ENCODE peak calls at places on chromosomes 3 and 15, in four cellular contexts. B, N, C and I are unnamed samples. For H3K4me1, the result is how much of the 10 kb centered on the place peaks cover.

GRCh38 chr3:16311960-16312451 is 47.0 kb downstream of the OXNAD1 start:
- DNase-seq in N (peak), B (no peak), C (peak), I (no peak)

GRCh38 chr3:140186421-140186920 is 251.5 kb downstream of the CLSTN2 start:
- DNase-seq in C (no peak), N (peak), B (no peak), I (peak)

GRCh38 chr3:179071161-179071568 is 444 bp downstream of the ZMAT3 start:
- DNase-seq in N (no peak), B (no peak), C (no peak), I (peak)

GRCh38 chr15:64092864-64093626 is 593 bp downstream of the CIAO2A start:
- DNase-seq in C (peak), B (peak), N (peak), I (peak)

GRCh38 chr3:64321747-64322146 is 96.5 kb upstream of the PRICKLE2 start:
- DNase-seq in C (no peak), B (peak), N (peak), I (no peak)

GRCh38 chr3:185309309-185309708 is 53.6 kb upstream of the MAP3K13 start:
- DNase-seq in N (no peak), B (no peak), C (no peak), I (no peak)

GRCh38 chr3:147846854-147847453 is 437.8 kb downstream of the ZIC1 start:
- DNase-seq in C (no peak), B (no peak), N (no peak), I (no peak)

GRCh38 chr3:23644741-23645140 is 161.0 kb upstream of the UBE2E1 start:
- DNase-seq in N (no peak), B (peak), C (no peak), I (no peak)

GRCh38 chr3:38960042-38960622 is 91.6 kb downstream of the SCN11A start:
- DNase-seq in C (no peak), N (no peak), B (no peak), I (no peak)

GRCh38 chr15:32117122-32117521 is 86.8 kb downstream of the CHRNA7 start:
- DNase-seq in N (no peak), B (no peak), C (no peak), I (no peak)

GRCh38 chr3:59895972-59896371 is 846.1 kb upstream of the CFAP20DC start:
- DNase-seq in C (no peak), N (no peak), B (no peak), I (no peak)

GRCh38 chr3:179811321-179812095 is 158.7 kb downstream of the USP13 start:
- DNase-seq in C (no peak), B (peak), N (peak), I (peak)

GRCh38 chr3:48194446-48195071 is 6.3 kb upstream of the CDC25A start:
- DNase-seq in N (peak), B (peak), C (no peak), I (peak)

GRCh38 chr3:131036986-131037385 is 10.3 kb downstream of the NEK11 start:
- DNase-seq in C (no peak), B (no peak), N (no peak), I (no peak)

GRCh38 chr3:15576475-15576874 is 24.9 kb downstream of the HACL1 start:
- DNase-seq in C (no peak), B (no peak), N (no peak), I (no peak)

GRCh38 chr3:193778676-193779075 is 185.7 kb downstream of the OPA1 start:
- DNase-seq in C (no peak), B (no peak), N (no peak), I (no peak)

GRCh38 chr15:75024102-75024636 is 779 bp downstream of the PPCDC start:
- DNase-seq in B (no peak), N (peak), C (no peak), I (no peak)

GRCh38 chr15:38414351-38414750 is 39.6 kb upstream of the FAM98B start:
- DNase-seq in B (peak), N (peak), C (no peak), I (no peak)

GRCh38 chr3:48599077-48599501 is 4.0 kb upstream of the COL7A1 start:
- DNase-seq in B (no peak), C (no peak), N (no peak), I (peak)

GRCh38 chr3:71172176-71172575 is 411.4 kb downstream of the FOXP1 start:
- DNase-seq in N (peak), B (no peak), C (no peak), I (no peak)

GRCh38 chr3:44516230-44516629 is 38.8 kb upstream of the ZNF445 start:
- DNase-seq in N (no peak), B (no peak), C (no peak), I (no peak)

GRCh38 chr3:139477710-139478640 is 1.7 kb upstream of the RBP2 start:
- DNase-seq in B (no peak), C (no peak), N (no peak), I (no peak)

GRCh38 chr3:78455737-78456136 is 1312.1 kb downstream of the ROBO1 start:
- DNase-seq in C (no peak), B (no peak), N (no peak), I (no peak)

GRCh38 chr15:89377842-89378698 is 43.4 kb upstream of the POLG start:
- DNase-seq in C (no peak), N (no peak), B (no peak), I (peak)

GRCh38 chr3:163622384-163622783 is 1455.9 kb downstream of the SI start:
- DNase-seq in B (peak), C (no peak), N (no peak), I (no peak)

GRCh38 chr15:39680868-39681267 is 100.0 kb downstream of the THBS1 start:
- DNase-seq in B (no peak), N (peak), C (no peak), I (no peak)

GRCh38 chr15:40310001-40310959 is 2.5 kb upstream of the PLCB2 start:
- DNase-seq in C (peak), B (no peak), N (peak), I (peak)

GRCh38 chr3:111851511-111851954 is 7.5 kb upstream of the PHLDB2 start:
- DNase-seq in C (no peak), B (no peak), N (peak), I (no peak)

GRCh38 chr15:72858205-72858604 is 74.6 kb upstream of the ADPGK start:
- DNase-seq in C (no peak), N (no peak), B (no peak), I (no peak)

GRCh38 chr3:81643721-81644120 is 117.7 kb downstream of the GBE1 start:
- DNase-seq in N (peak), C (no peak), B (no peak), I (no peak)

GRCh38 chr15:38688761-38689160 is 124.1 kb upstream of the RASGRP1 start:
- DNase-seq in B (no peak), C (peak), N (no peak), I (no peak)

GRCh38 chr15:99998661-99999101 is 265.4 kb upstream of the LYSMD4 start:
- DNase-seq in B (no peak), N (no peak), C (no peak), I (peak)

GRCh38 chr3:99562138-99562537 is 76.3 kb upstream of the COL8A1 start:
- DNase-seq in C (no peak), B (no peak), N (peak), I (no peak)

GRCh38 chr15:69308949-69309348 is 10.2 kb downstream of the PAQR5 start:
- DNase-seq in N (no peak), C (no peak), B (no peak), I (no peak)

GRCh38 chr3:135641771-135642170 is 323.8 kb upstream of the PPP2R3A start:
- DNase-seq in B (no peak), N (no peak), C (no peak), I (no peak)

GRCh38 chr15:78457101-78457500 is 19.1 kb downstream of the IREB2 start:
- DNase-seq in C (no peak), B (no peak), N (peak), I (peak)

GRCh38 chr3:50274371-50275104 is 4.3 kb upstream of the LSMEM2 start:
- DNase-seq in C (peak), N (peak), B (peak), I (no peak)

GRCh38 chr3:184688251-184688851 is 23.5 kb downstream of the MAGEF1 start:
- DNase-seq in C (no peak), B (no peak), N (peak), I (no peak)

GRCh38 chr3:165983284-165983683 is 146.1 kb upstream of the BCHE start:
- DNase-seq in B (no peak), N (no peak), C (no peak), I (no peak)

GRCh38 chr3:85576091-85576690 is 617.4 kb downstream of the CADM2 start:
- DNase-seq in B (peak), N (peak), C (peak), I (no peak)

GRCh38 chr15:60395276-60396011 is 2.3 kb downstream of the ANXA2 start:
- DNase-seq in C (no peak), B (no peak), N (no peak), I (no peak)
- H3K4me1 ChIP-seq in C (half or more), B (under half), N (under half), I (under half)

DNA sequence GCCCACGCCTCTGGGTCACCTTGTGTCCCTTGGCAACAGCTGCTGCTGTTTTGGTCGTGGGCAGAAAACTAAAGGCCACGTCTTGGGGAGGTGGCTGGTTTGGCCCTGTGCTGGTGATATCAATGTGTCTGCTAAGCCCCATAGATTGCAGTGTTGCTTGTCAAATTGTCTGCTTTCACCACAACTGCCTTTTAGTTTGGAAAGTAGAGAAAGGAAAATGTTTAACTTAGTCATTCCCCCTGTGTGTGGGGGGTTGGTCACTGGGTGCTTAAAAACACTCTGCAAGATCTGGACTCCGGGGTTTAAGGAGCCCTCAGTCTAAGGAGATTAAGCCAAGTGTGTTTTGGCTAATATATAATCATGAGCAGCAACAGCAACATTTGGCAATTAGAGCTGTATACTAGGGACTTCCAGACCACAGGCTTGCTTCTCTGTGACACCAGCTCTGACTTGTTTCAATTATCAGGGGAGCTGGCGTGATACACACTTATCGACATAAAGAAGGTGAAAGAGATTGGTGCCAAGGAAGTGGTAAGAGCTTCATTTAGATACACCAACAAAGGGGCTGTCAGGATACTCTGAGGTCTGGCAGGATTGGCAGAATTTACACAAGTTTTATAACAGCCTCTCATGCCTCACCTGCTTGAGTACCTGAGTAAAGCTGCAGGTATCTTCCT is 3.5 kb downstream of the SMAD3 start:
- DNase-seq in N (peak), B (no peak), C (no peak), I (no peak)
- H3K4me1 ChIP-seq in N (under half), B (under half), C (half or more), I (under half)

GRCh38 chr15:66404532-66404931 is 17.8 kb downstream of the MAP2K1 start:
- DNase-seq in B (peak), N (no peak), C (no peak), I (no peak)
- H3K4me1 ChIP-seq in B (under half), N (under half), C (under half), I (under half)

GRCh38 chr3:62602987-62603386 is 229.6 kb upstream of the FEZF2 start:
- DNase-seq in B (no peak), N (no peak), C (no peak), I (no peak)
- H3K4me1 ChIP-seq in B (under half), N (under half), C (under half), I (under half)

GRCh38 chr3:156474560-156475389 is 80.1 kb downstream of the SSR3 start:
- DNase-seq in B (no peak), C (no peak), N (peak), I (no peak)

GRCh38 chr3:156471431-156471830 is 83.5 kb downstream of the SSR3 start:
- DNase-seq in B (no peak), C (no peak), N (peak), I (no peak)

GRCh38 chr3:156469456-156469855 is 85.5 kb downstream of the SSR3 start:
- DNase-seq in B (no peak), N (no peak), C (no peak), I (no peak)

GRCh38 chr3:156473341-156473740 is 81.6 kb downstream of the SSR3 start:
- DNase-seq in C (no peak), B (no peak), N (no peak), I (no peak)

GRCh38 chr3:156472150-156472549 is 82.8 kb downstream of the SSR3 start:
- DNase-seq in N (no peak), B (no peak), C (peak), I (no peak)
- H3K4me1 ChIP-seq in N (under half), B (under half), C (under half), I (under half)

DNA sequence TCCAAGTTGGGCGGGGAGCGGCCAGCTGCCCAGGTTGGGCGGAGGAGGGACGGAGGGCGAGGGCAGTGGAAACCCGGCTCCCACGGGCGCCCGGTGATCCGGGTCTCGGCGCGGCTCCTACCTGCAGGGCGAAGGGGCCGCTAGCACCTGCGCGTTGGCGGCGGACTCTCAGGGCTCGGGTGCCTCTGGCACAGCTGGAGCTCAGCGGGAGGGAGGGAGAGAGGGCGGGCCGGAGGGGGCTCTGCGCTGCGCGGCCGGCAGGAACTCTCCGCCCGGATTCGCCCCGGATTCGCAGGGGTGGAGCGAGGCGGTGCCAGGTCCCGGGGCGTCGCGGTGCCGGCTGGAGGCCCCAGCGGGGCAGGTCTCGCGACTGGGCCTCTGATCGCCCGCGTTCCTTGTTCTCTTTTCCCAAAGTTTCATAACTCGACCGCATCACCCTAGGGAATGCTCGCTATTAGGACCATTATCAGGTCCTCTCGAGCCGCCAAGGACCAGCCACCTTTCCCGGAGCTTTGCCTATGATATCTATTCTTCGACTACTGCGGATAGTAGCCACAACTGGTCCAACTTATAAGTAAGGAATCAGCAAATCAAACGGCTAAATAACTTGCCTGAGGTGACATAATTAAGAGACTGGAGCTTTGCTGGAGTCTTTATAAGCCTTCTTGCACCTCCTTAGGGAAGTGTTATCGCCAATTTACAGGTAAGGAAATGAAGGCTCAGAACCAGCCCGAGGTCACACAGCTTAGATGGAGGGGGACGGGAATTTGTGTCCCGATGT is at the start of gene PLD1:
- DNase-seq in B (no peak), C (no peak), N (peak), I (peak)
- H3K4me1 ChIP-seq in B (under half), C (under half), N (under half), I (under half)

DNA sequence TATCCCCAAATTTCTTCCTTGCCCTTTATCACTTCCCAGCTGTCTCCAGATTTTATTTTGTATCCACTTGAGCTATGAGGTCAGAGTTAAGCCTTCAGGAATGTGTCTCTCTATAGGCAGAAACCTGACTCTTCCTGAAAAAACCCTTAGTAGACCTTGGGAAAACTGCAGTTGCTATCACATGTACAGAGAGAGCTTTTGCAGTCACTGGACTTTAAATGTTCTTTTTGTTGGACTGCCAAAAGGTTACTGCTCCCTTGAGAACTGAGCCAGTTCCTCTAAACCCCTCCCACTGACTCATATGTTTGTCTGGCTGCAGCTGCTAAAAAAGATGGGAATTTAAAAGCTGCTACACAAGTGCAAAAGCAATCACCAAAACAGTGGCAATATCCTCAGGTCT is 169.1 kb upstream of the CCDC54 start:
- DNase-seq in N (peak), B (peak), C (no peak), I (peak)
- H3K4me1 ChIP-seq in N (under half), B (under half), C (under half), I (under half)

GRCh38 chr3:160265088-160265487 is 39.9 kb downstream of the C3orf80 start:
- DNase-seq in N (no peak), C (no peak), B (no peak), I (no peak)
- H3K4me1 ChIP-seq in N (under half), C (under half), B (under half), I (under half)